ENCODE peak calls at places on chromosome 16, in four cellular contexts. C is adrenal gland, D is IMR-90, Y is MM.1S. T is an unnamed sample. For H3K36me3 and H3K4me1, the result is how much of the 10 kb centered on the place peaks cover.

GRCh38 chr16:47880653-47881052 is 275.1 kb downstream of the ABCC12 start:
- DNase-seq in C (no peak), D (no peak), Y (no peak), T (no peak)

GRCh38 chr16:47503936-47504335 is 42.8 kb downstream of the PHKB start:
- DNase-seq in C (no peak), D (peak), Y (no peak), T (no peak)

GRCh38 chr16:48353565-48354163 is 31.5 kb downstream of the SIAH1 start:
- DNase-seq in C (peak), D (peak), Y (peak), T (peak)

GRCh38 chr16:89017956-89018604 is 41.1 kb upstream of the CBFA2T3 start:
- DNase-seq in C (no peak), D (no peak), Y (no peak), T (no peak)

GRCh38 chr16:56643080-56643778 is 4.8 kb downstream of the MT1A start:
- DNase-seq in C (peak), D (no peak), Y (peak), T (no peak)

GRCh38 chr16:68737730-68738590 is 868 bp downstream of the CDH1 start:
- DNase-seq in C (no peak), D (no peak), Y (no peak), T (no peak)

GRCh38 chr16:57985204-57986121 is 14.5 kb upstream of the CNGB1 start:
- DNase-seq in C (no peak), D (no peak), Y (no peak), T (no peak)

GRCh38 chr16:67026570-67026969 is 2.4 kb upstream of the CBFB start:
- DNase-seq in C (peak), D (no peak), Y (no peak), T (no peak)

GRCh38 chr16:58366247-58367031 is 25.8 kb upstream of the GINS3 start:
- DNase-seq in C (no peak), D (peak), Y (no peak), T (no peak)

GRCh38 chr16:7257026-7257425 is 75.6 kb upstream of the RBFOX1 start:
- DNase-seq in C (no peak), D (no peak), Y (no peak), T (no peak)

GRCh38 chr16:74309789-74310781 is 13.5 kb downstream of the PSMD7 start:
- DNase-seq in C (no peak), D (peak), Y (peak), T (peak)

GRCh38 chr16:28473714-28474265 is 1.7 kb upstream of the NPIPB7 start:
- DNase-seq in C (peak), D (no peak), Y (no peak), T (no peak)
- H3K36me3 ChIP-seq in C (under half), D (under half), Y (under half), T (under half)

DNA sequence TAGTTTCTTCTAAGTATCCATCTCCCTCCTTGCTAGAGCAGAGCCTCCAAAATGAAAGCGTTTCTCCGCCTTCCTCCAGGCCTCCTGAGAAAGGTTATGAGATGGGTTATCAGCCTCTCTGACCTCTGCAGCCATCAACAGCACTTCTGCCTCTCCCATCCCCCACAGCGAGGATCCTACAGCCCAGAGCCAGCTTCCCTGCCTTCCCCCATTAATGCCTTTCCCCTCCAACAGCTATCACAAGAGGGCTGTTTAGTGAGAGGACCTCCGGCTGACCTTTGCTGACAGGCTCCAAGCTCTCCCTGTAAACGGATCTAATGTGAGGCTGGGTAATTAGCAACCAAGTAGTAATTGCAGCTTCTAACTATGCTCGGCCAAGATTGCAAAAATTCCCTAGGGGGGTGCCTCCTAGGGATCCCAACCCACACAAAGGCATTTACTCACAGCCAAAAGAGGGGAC is 55.8 kb downstream of the ZFHX3 start:
- DNase-seq in C (no peak), D (no peak), Y (no peak), T (no peak)
- H3K4me1 ChIP-seq in C (under half), D (under half), Y (under half), T (under half)

DNA sequence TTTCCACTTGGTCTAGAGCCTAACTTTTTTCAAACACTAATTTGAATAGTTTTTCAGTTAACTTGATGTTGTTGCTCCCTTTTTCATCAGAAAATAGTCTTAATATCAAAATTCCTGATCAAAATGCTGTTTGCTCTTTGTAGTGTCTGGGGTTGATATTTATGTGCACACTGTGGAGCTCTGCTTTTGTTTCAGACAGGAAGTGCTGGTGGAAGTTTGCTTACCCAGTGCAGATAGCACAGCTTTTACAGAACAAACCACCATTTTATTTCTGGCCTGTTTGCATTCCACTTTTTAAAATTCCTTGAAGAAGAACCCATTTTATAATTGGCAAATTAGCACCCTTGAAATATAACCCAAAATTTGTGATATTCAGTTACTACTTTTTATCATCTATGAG is 125.4 kb downstream of the MRTFB start:
- DNase-seq in C (no peak), D (no peak), Y (peak), T (no peak)
- H3K4me3 ChIP-seq in C (no peak), D (no peak), Y (no peak), T (no peak)

DNA sequence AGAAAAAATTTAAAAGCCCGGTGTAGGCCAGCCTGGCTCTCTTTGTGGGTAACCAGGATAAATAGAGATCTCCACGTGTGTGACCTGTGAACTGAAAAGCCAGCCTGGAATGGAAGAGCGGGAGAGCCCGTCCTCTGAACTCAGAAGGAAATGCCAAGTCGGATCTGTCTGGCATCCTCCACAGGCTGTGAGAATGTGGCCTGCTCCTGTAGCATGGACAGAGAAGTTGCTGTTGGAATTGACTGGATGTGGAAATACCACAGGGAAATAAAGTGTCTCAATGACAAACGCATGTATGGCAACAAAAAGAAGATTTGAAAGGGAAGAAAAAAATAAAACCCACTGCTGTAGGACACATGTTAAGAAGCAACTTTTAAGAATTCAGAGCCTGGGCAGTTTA is 6.7 kb downstream of the KLHL36 start:
- DNase-seq in C (no peak), D (no peak), Y (no peak), T (no peak)
- H3K36me3 ChIP-seq in C (under half), D (half or more), Y (under half), T (half or more)

GRCh38 chr16:81451753-81452680 is 7.4 kb downstream of the CMIP start:
- DNase-seq in C (peak), D (peak), Y (no peak), T (no peak)

GRCh38 chr16:81449241-81449640 is 4.6 kb downstream of the CMIP start:
- DNase-seq in C (no peak), D (no peak), Y (no peak), T (no peak)

GRCh38 chr16:81449899-81450608 is 5.4 kb downstream of the CMIP start:
- DNase-seq in C (no peak), D (no peak), Y (no peak), T (no peak)

GRCh38 chr16:81453091-81453728 is 8.6 kb downstream of the CMIP start:
- DNase-seq in C (no peak), D (no peak), Y (no peak), T (no peak)

DNA sequence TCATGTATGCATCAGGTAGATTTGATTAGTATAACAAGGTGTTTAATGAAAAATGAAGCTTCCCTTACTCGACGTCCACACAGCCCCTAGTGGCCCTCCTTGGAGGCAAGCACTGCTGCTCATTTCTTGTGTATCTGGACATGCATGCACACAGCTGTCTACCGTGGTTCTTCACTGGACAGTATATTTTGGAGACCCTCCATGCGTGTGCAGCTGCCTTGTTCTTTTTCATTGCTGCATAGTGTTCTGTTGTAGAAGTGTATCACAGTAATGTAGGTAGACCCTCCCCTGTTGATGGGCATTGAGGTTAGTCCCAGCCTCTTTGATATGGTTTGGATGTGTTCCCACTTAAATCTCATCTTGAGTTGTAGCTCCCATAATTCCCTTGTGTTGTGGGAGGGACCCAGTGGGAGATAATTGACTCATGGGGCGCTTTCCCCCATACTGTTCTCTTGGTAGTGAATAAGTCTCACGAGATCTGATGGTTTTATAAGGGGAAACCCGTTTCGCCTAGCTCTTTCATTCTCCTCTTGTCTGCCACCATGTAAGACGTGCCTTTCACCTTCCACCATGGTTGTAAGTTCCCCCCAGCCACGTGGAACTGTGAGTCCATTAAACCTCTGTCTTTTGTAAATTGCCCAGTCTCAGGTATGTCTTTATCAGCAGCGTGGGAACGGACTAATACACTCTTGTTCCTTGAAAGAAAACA is 6.3 kb downstream of the CMIP start:
- DNase-seq in C (no peak), D (no peak), Y (no peak), T (no peak)
- H3K4me1 ChIP-seq in C (under half), D (under half), Y (under half), T (under half)

DNA sequence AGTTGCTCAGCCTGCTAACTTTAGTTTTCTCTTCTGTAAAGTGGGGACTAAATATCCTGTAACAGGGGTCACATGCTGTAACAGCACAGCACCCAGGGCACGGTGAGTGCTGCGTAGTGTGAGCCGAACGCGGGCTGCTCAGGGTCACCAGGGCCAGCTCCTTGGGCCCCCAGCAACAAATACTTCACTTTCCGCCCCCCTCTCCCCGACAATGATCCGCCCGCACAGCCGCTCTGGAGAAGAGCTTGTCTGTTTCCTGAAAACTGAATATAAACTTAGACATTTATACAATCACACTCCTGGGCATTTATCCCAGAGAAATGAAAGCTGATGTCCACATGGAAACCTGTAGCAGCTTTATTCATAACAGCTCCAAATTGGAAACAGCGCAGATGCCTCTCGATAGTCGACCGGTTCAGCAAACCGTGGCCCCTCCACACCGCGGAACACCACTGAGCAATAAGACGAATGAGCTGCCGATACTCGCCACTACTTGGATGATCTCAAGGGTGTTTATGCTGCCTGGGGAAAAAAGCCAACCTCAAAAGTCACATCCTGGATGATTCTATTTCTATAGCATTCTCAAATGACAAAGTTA is 267.2 kb downstream of the PARN start:
- DNase-seq in C (no peak), D (peak), Y (no peak), T (peak)
- H3K4me3 ChIP-seq in C (no peak), D (peak), Y (no peak), T (peak)

T was measured in SJSA1.